ENCODE peak calls at places on chromosomes 13 and 19, in nine cellular contexts. Q is right cardiac atrium, N is nucleus accumbens, T is left ventricle myocardium inferior, L is body of pancreas, D is COR-L47, M is foreskin fibroblast, U is cardiac muscle cell, O is choroid plexus epithelial cell. A is an unnamed sample.

GRCh38 chr19:6740589-6741348 is 1.3 kb downstream of the TRIP10 start:
- DNase-seq in Q (peak), N (no peak), T (peak), L (peak), D (no peak), M (peak), U (peak), O (no peak), A (no peak)

GRCh38 chr19:401836-402535 is 7.0 kb downstream of the C2CD4C start:
- DNase-seq in Q (no peak), N (no peak), T (no peak), L (no peak), D (peak), M (peak), U (no peak), O (no peak), A (no peak)

GRCh38 chr13:30222253-30222652 is 85.1 kb downstream of the KATNAL1 start:
- DNase-seq in Q (no peak), N (no peak), T (no peak), L (no peak), D (no peak), M (peak), U (no peak), O (no peak), A (no peak)

GRCh38 chr19:30340724-30341595 is 31.2 kb upstream of the ZNF536 start:
- DNase-seq in Q (no peak), N (no peak), T (no peak), L (no peak), D (no peak), M (peak), U (no peak), O (no peak), A (no peak)

GRCh38 chr19:5036733-5037681 is 68.1 kb downstream of the KDM4B start:
- DNase-seq in Q (peak), N (peak), T (peak), L (no peak), D (peak), M (peak), U (peak), O (peak), A (peak)

GRCh38 chr13:53408847-53409568 is 380.4 kb downstream of the OLFM4 start:
- DNase-seq in Q (peak), N (no peak), T (no peak), L (no peak), D (no peak), M (no peak), U (no peak), O (no peak), A (no peak)

GRCh38 chr13:66546534-66547379 is 683.4 kb downstream of the PCDH9 start:
- DNase-seq in Q (no peak), N (no peak), T (no peak), L (no peak), D (no peak), M (peak), U (no peak), O (peak), A (no peak)

GRCh38 chr13:61277877-61278276 is 137.8 kb downstream of the PCDH20 start:
- DNase-seq in Q (no peak), N (no peak), T (no peak), L (no peak), D (no peak), M (no peak), U (no peak), O (no peak), A (no peak)

GRCh38 chr19:1104452-1105216 is 840 bp downstream of the GPX4 start:
- DNase-seq in Q (peak), N (peak), T (peak), L (peak), D (peak), M (peak), U (peak), O (peak), A (peak)

GRCh38 chr13:112637017-112637801 is 49.3 kb upstream of the TUBGCP3 start:
- DNase-seq in Q (no peak), N (no peak), T (no peak), L (no peak), D (no peak), M (no peak), U (no peak), O (no peak), A (no peak)

GRCh38 chr19:57465680-57466381 is 8.9 kb upstream of the VN1R1 start:
- DNase-seq in Q (no peak), N (no peak), T (no peak), L (no peak), D (peak), M (peak), U (peak), O (peak), A (peak)

GRCh38 chr13:23953860-23954512 is 56.7 kb upstream of the C1QTNF9B start:
- DNase-seq in Q (no peak), N (no peak), T (no peak), L (no peak), D (no peak), M (no peak), U (no peak), O (no peak), A (no peak)

GRCh38 chr13:99256709-99257108 is 1.5 kb downstream of the GPR18 start:
- DNase-seq in Q (no peak), N (no peak), T (no peak), L (no peak), D (no peak), M (peak), U (peak), O (peak), A (peak)

GRCh38 chr19:48501446-48501960 is 10.1 kb downstream of the LMTK3 start:
- DNase-seq in Q (peak), N (no peak), T (no peak), L (peak), D (peak), M (no peak), U (no peak), O (no peak), A (no peak)

GRCh38 chr19:6482343-6482686 is 728 bp upstream of the DENND1C start:
- DNase-seq in Q (no peak), N (no peak), T (no peak), L (no peak), D (no peak), M (no peak), U (no peak), O (no peak), A (no peak)

GRCh38 chr13:75633285-75633684 is 2.8 kb upstream of the LMO7 start:
- DNase-seq in Q (no peak), N (no peak), T (no peak), L (no peak), D (no peak), M (peak), U (peak), O (peak), A (peak)

GRCh38 chr13:73874460-73874859 is 259.7 kb downstream of the KLF12 start:
- DNase-seq in Q (no peak), N (no peak), T (no peak), L (no peak), D (no peak), M (no peak), U (no peak), O (no peak), A (no peak)

A was measured in AG08396.